ENCODE peak calls at places on chromosomes 11 and 22, in six cellular contexts. One of them, this sample, is unnamed.

GRCh38 chr11:2267306-2267861 is 3.0 kb downstream of the ASCL2 start:
- DNase-seq in SHP77: no peak
- DNase-seq in HCT116: no peak
- DNase-seq in AG09309: no peak
- DNase-seq in mesendoderm: no peak
- DNase-seq in stimulated activated naive CD4-positive, alpha-beta T cell: no peak
- DNase-seq in this sample: no peak

GRCh38 chr22:39927544-39927943 is 26.7 kb downstream of the GRAP2 start:
- DNase-seq in AG09309: no peak
- DNase-seq in stimulated activated naive CD4-positive, alpha-beta T cell: no peak
- DNase-seq in mesendoderm: peak
- DNase-seq in SHP77: no peak
- DNase-seq in HCT116: no peak
- DNase-seq in this sample: no peak

GRCh38 chr11:127843483-127844396 is 743.6 kb downstream of the ETS1 start:
- DNase-seq in mesendoderm: peak
- DNase-seq in stimulated activated naive CD4-positive, alpha-beta T cell: peak
- DNase-seq in SHP77: no peak
- DNase-seq in AG09309: peak
- DNase-seq in HCT116: no peak
- DNase-seq in this sample: no peak

GRCh38 chr11:47848636-47849155 is 546 bp upstream of the NUP160 start:
- DNase-seq in HCT116: no peak
- DNase-seq in SHP77: no peak
- DNase-seq in stimulated activated naive CD4-positive, alpha-beta T cell: no peak
- DNase-seq in mesendoderm: no peak
- DNase-seq in AG09309: no peak
- DNase-seq in this sample: no peak

GRCh38 chr11:122101625-122102291 is 14.3 kb downstream of the BLID start:
- DNase-seq in mesendoderm: peak
- DNase-seq in SHP77: no peak
- DNase-seq in HCT116: no peak
- DNase-seq in stimulated activated naive CD4-positive, alpha-beta T cell: no peak
- DNase-seq in AG09309: peak
- DNase-seq in this sample: peak

GRCh38 chr11:35878736-35879135 is 65.1 kb upstream of the LDLRAD3 start:
- DNase-seq in stimulated activated naive CD4-positive, alpha-beta T cell: no peak
- DNase-seq in AG09309: no peak
- DNase-seq in HCT116: no peak
- DNase-seq in mesendoderm: no peak
- DNase-seq in SHP77: no peak
- DNase-seq in this sample: no peak

GRCh38 chr11:75839851-75840250 is 24.8 kb downstream of the UVRAG start:
- DNase-seq in mesendoderm: no peak
- DNase-seq in HCT116: no peak
- DNase-seq in stimulated activated naive CD4-positive, alpha-beta T cell: no peak
- DNase-seq in AG09309: no peak
- DNase-seq in SHP77: no peak
- DNase-seq in this sample: no peak

GRCh38 chr11:95296621-95297025 is 65.6 kb upstream of the SESN3 start:
- DNase-seq in SHP77: no peak
- DNase-seq in AG09309: no peak
- DNase-seq in stimulated activated naive CD4-positive, alpha-beta T cell: no peak
- DNase-seq in mesendoderm: no peak
- DNase-seq in HCT116: no peak
- DNase-seq in this sample: no peak

GRCh38 chr11:65111537-65112225 is at the start of gene TM7SF2:
- DNase-seq in AG09309: peak
- DNase-seq in HCT116: peak
- DNase-seq in mesendoderm: peak
- DNase-seq in stimulated activated naive CD4-positive, alpha-beta T cell: peak
- DNase-seq in SHP77: peak
- DNase-seq in this sample: peak

GRCh38 chr11:5691963-5692358 is 2.4 kb downstream of the TRIM22 start:
- DNase-seq in AG09309: no peak
- DNase-seq in stimulated activated naive CD4-positive, alpha-beta T cell: peak
- DNase-seq in SHP77: no peak
- DNase-seq in HCT116: no peak
- DNase-seq in mesendoderm: no peak
- DNase-seq in this sample: no peak

GRCh38 chr22:37627545-37627944 is 11.9 kb upstream of the SH3BP1 start:
- DNase-seq in mesendoderm: no peak
- DNase-seq in AG09309: no peak
- DNase-seq in stimulated activated naive CD4-positive, alpha-beta T cell: peak
- DNase-seq in SHP77: no peak
- DNase-seq in HCT116: no peak
- DNase-seq in this sample: no peak

GRCh38 chr11:57566035-57566504 is 1.4 kb downstream of the UBE2L6 start:
- DNase-seq in SHP77: no peak
- DNase-seq in mesendoderm: no peak
- DNase-seq in HCT116: no peak
- DNase-seq in stimulated activated naive CD4-positive, alpha-beta T cell: peak
- DNase-seq in AG09309: peak
- DNase-seq in this sample: peak

GRCh38 chr11:125572916-125573315 is 3.6 kb downstream of the EI24 start:
- DNase-seq in mesendoderm: no peak
- DNase-seq in stimulated activated naive CD4-positive, alpha-beta T cell: no peak
- DNase-seq in AG09309: no peak
- DNase-seq in SHP77: no peak
- DNase-seq in HCT116: no peak
- DNase-seq in this sample: no peak

GRCh38 chr11:17720796-17721171 is 1.4 kb downstream of the MYOD1 start:
- DNase-seq in mesendoderm: peak
- DNase-seq in HCT116: no peak
- DNase-seq in stimulated activated naive CD4-positive, alpha-beta T cell: no peak
- DNase-seq in AG09309: no peak
- DNase-seq in SHP77: no peak
- DNase-seq in this sample: no peak

GRCh38 chr11:71454470-71455113 is 1.6 kb downstream of the NADSYN1 start:
- DNase-seq in stimulated activated naive CD4-positive, alpha-beta T cell: peak
- DNase-seq in HCT116: no peak
- DNase-seq in SHP77: no peak
- DNase-seq in AG09309: no peak
- DNase-seq in mesendoderm: no peak
- DNase-seq in this sample: no peak

GRCh38 chr11:65468874-65469333 is 29.9 kb upstream of the MALAT1 start:
- DNase-seq in HCT116: peak
- DNase-seq in SHP77: peak
- DNase-seq in stimulated activated naive CD4-positive, alpha-beta T cell: peak
- DNase-seq in AG09309: no peak
- DNase-seq in mesendoderm: peak
- DNase-seq in this sample: no peak

GRCh38 chr22:25488244-25489020 is 76.0 kb upstream of the GRK3 start:
- DNase-seq in mesendoderm: no peak
- DNase-seq in HCT116: peak
- DNase-seq in stimulated activated naive CD4-positive, alpha-beta T cell: no peak
- DNase-seq in AG09309: peak
- DNase-seq in SHP77: peak
- DNase-seq in this sample: no peak

GRCh38 chr22:42819412-42820069 is 37.5 kb downstream of the ARFGAP3 start:
- DNase-seq in HCT116: no peak
- DNase-seq in stimulated activated naive CD4-positive, alpha-beta T cell: no peak
- DNase-seq in mesendoderm: no peak
- DNase-seq in SHP77: no peak
- DNase-seq in AG09309: no peak
- DNase-seq in this sample: no peak

GRCh38 chr11:71387784-71388636 is 60.2 kb downstream of the DHCR7 start:
- DNase-seq in HCT116: no peak
- DNase-seq in SHP77: no peak
- DNase-seq in stimulated activated naive CD4-positive, alpha-beta T cell: no peak
- DNase-seq in mesendoderm: no peak
- DNase-seq in AG09309: no peak
- DNase-seq in this sample: no peak

GRCh38 chr22:25754527-25755202 is 12.7 kb downstream of the MYO18B start:
- DNase-seq in stimulated activated naive CD4-positive, alpha-beta T cell: no peak
- DNase-seq in HCT116: no peak
- DNase-seq in SHP77: peak
- DNase-seq in mesendoderm: no peak
- DNase-seq in AG09309: peak
- DNase-seq in this sample: no peak

GRCh38 chr11:12469451-12469850 is 92.1 kb downstream of the PARVA start:
- DNase-seq in mesendoderm: no peak
- DNase-seq in stimulated activated naive CD4-positive, alpha-beta T cell: no peak
- DNase-seq in SHP77: no peak
- DNase-seq in AG09309: no peak
- DNase-seq in HCT116: no peak
- DNase-seq in this sample: no peak

GRCh38 chr11:2138436-2139117 is 612 bp downstream of the IGF2 start:
- DNase-seq in AG09309: no peak
- DNase-seq in mesendoderm: no peak
- DNase-seq in stimulated activated naive CD4-positive, alpha-beta T cell: no peak
- DNase-seq in SHP77: no peak
- DNase-seq in HCT116: no peak
- DNase-seq in this sample: no peak

GRCh38 chr11:31106326-31106725 is 263.2 kb downstream of the DCDC1 start:
- DNase-seq in HCT116: no peak
- DNase-seq in SHP77: no peak
- DNase-seq in stimulated activated naive CD4-positive, alpha-beta T cell: no peak
- DNase-seq in AG09309: no peak
- DNase-seq in mesendoderm: no peak
- DNase-seq in this sample: no peak

GRCh38 chr22:38484244-38484643 is 16.3 kb downstream of the KDELR3 start:
- DNase-seq in HCT116: no peak
- DNase-seq in stimulated activated naive CD4-positive, alpha-beta T cell: no peak
- DNase-seq in mesendoderm: no peak
- DNase-seq in AG09309: no peak
- DNase-seq in SHP77: no peak
- DNase-seq in this sample: no peak

GRCh38 chr22:38471237-38471636 is 3.3 kb downstream of the KDELR3 start:
- DNase-seq in HCT116: no peak
- DNase-seq in stimulated activated naive CD4-positive, alpha-beta T cell: no peak
- DNase-seq in AG09309: no peak
- DNase-seq in mesendoderm: no peak
- DNase-seq in SHP77: no peak
- DNase-seq in this sample: no peak

GRCh38 chr11:44623716-44624491 is 58.4 kb downstream of the CD82 start:
- DNase-seq in SHP77: peak
- DNase-seq in stimulated activated naive CD4-positive, alpha-beta T cell: no peak
- DNase-seq in mesendoderm: no peak
- DNase-seq in AG09309: no peak
- DNase-seq in HCT116: no peak
- DNase-seq in this sample: no peak

GRCh38 chr11:18791175-18792065 is at the start of gene PTPN5:
- DNase-seq in stimulated activated naive CD4-positive, alpha-beta T cell: no peak
- DNase-seq in AG09309: no peak
- DNase-seq in HCT116: no peak
- DNase-seq in SHP77: no peak
- DNase-seq in mesendoderm: peak
- DNase-seq in this sample: no peak

GRCh38 chr11:47847892-47848635 is at the start of gene NUP160:
- DNase-seq in HCT116: peak
- DNase-seq in mesendoderm: peak
- DNase-seq in stimulated activated naive CD4-positive, alpha-beta T cell: peak
- DNase-seq in SHP77: peak
- DNase-seq in AG09309: no peak
- DNase-seq in this sample: peak

GRCh38 chr11:28110108-28110838 is 2.1 kb downstream of the METTL15 start:
- DNase-seq in SHP77: peak
- DNase-seq in mesendoderm: peak
- DNase-seq in stimulated activated naive CD4-positive, alpha-beta T cell: peak
- DNase-seq in HCT116: peak
- DNase-seq in AG09309: no peak
- DNase-seq in this sample: peak

GRCh38 chr11:2555891-2556290 is 111.1 kb downstream of the KCNQ1 start:
- DNase-seq in HCT116: no peak
- DNase-seq in AG09309: no peak
- DNase-seq in SHP77: no peak
- DNase-seq in mesendoderm: no peak
- DNase-seq in stimulated activated naive CD4-positive, alpha-beta T cell: no peak
- DNase-seq in this sample: no peak

GRCh38 chr22:47678667-47679287 is 916.3 kb downstream of the TBC1D22A start:
- DNase-seq in stimulated activated naive CD4-positive, alpha-beta T cell: no peak
- DNase-seq in AG09309: no peak
- DNase-seq in SHP77: no peak
- DNase-seq in mesendoderm: peak
- DNase-seq in HCT116: no peak
- DNase-seq in this sample: no peak

GRCh38 chr22:50504245-50505211 is 3.0 kb downstream of the LMF2 start:
- DNase-seq in stimulated activated naive CD4-positive, alpha-beta T cell: no peak
- DNase-seq in SHP77: no peak
- DNase-seq in HCT116: no peak
- DNase-seq in AG09309: no peak
- DNase-seq in mesendoderm: no peak
- DNase-seq in this sample: no peak

GRCh38 chr11:65373839-65374580 is 8.4 kb downstream of the SLC25A45 start:
- DNase-seq in mesendoderm: no peak
- DNase-seq in AG09309: no peak
- DNase-seq in stimulated activated naive CD4-positive, alpha-beta T cell: no peak
- DNase-seq in HCT116: no peak
- DNase-seq in SHP77: no peak
- DNase-seq in this sample: no peak

GRCh38 chr22:44381761-44382454 is 69.2 kb upstream of the SHISAL1 start:
- DNase-seq in HCT116: no peak
- DNase-seq in SHP77: no peak
- DNase-seq in mesendoderm: no peak
- DNase-seq in AG09309: no peak
- DNase-seq in stimulated activated naive CD4-positive, alpha-beta T cell: no peak
- DNase-seq in this sample: no peak

GRCh38 chr11:104127828-104128227 is 36.1 kb downstream of the PDGFD start:
- DNase-seq in AG09309: no peak
- DNase-seq in SHP77: no peak
- DNase-seq in mesendoderm: peak
- DNase-seq in stimulated activated naive CD4-positive, alpha-beta T cell: no peak
- DNase-seq in HCT116: no peak
- DNase-seq in this sample: no peak